ENCODE peak calls at places on chromosomes 12 and 14, in seven cellular contexts. One of them, this sample, is unnamed.

GRCh38 chr12:88113871-88114270 is 28.0 kb downstream of the CEP290 start:
- DNase-seq in GM23248: peak
- DNase-seq in HL-60: no peak
- DNase-seq in effector memory CD4-positive, alpha-beta T cell: no peak
- DNase-seq in Caki2: no peak
- DNase-seq in transverse colon: no peak
- DNase-seq in fibroblast of pulmonary artery: peak
- DNase-seq in this sample: no peak

GRCh38 chr12:101928556-101928955 is 51.2 kb downstream of the DRAM1 start:
- DNase-seq in GM23248: no peak
- DNase-seq in HL-60: no peak
- DNase-seq in effector memory CD4-positive, alpha-beta T cell: no peak
- DNase-seq in Caki2: no peak
- DNase-seq in transverse colon: no peak
- DNase-seq in fibroblast of pulmonary artery: no peak
- DNase-seq in this sample: no peak

GRCh38 chr14:35347323-35348043 is 55.3 kb downstream of the PSMA6 start:
- DNase-seq in GM23248: no peak
- DNase-seq in HL-60: no peak
- DNase-seq in effector memory CD4-positive, alpha-beta T cell: no peak
- DNase-seq in Caki2: no peak
- DNase-seq in transverse colon: peak
- DNase-seq in fibroblast of pulmonary artery: no peak
- DNase-seq in this sample: peak

GRCh38 chr12:92469837-92470236 is 233.0 kb upstream of the PLEKHG7 start:
- DNase-seq in GM23248: peak
- DNase-seq in HL-60: no peak
- DNase-seq in effector memory CD4-positive, alpha-beta T cell: no peak
- DNase-seq in Caki2: no peak
- DNase-seq in transverse colon: no peak
- DNase-seq in fibroblast of pulmonary artery: peak
- DNase-seq in this sample: no peak

GRCh38 chr12:57434517-57435223 is at the start of gene INHBC:
- DNase-seq in GM23248: no peak
- DNase-seq in HL-60: no peak
- DNase-seq in effector memory CD4-positive, alpha-beta T cell: no peak
- DNase-seq in Caki2: no peak
- DNase-seq in transverse colon: no peak
- DNase-seq in fibroblast of pulmonary artery: no peak
- DNase-seq in this sample: no peak

GRCh38 chr14:84657866-84658385 is 872.0 kb upstream of the FLRT2 start:
- DNase-seq in GM23248: no peak
- DNase-seq in HL-60: no peak
- DNase-seq in effector memory CD4-positive, alpha-beta T cell: no peak
- DNase-seq in Caki2: no peak
- DNase-seq in transverse colon: no peak
- DNase-seq in fibroblast of pulmonary artery: no peak
- DNase-seq in this sample: no peak

GRCh38 chr14:104297721-104298401 is 159.5 kb downstream of the KIF26A start:
- DNase-seq in GM23248: no peak
- DNase-seq in HL-60: no peak
- DNase-seq in effector memory CD4-positive, alpha-beta T cell: no peak
- DNase-seq in Caki2: no peak
- DNase-seq in transverse colon: no peak
- DNase-seq in fibroblast of pulmonary artery: no peak
- DNase-seq in this sample: no peak

GRCh38 chr14:99479903-99480855 is 480 bp downstream of the SETD3 start:
- DNase-seq in GM23248: peak
- DNase-seq in HL-60: peak
- DNase-seq in effector memory CD4-positive, alpha-beta T cell: peak
- DNase-seq in Caki2: peak
- DNase-seq in transverse colon: peak
- DNase-seq in fibroblast of pulmonary artery: peak
- DNase-seq in this sample: peak

GRCh38 chr14:100691395-100692025 is 35.2 kb upstream of the DLK1 start:
- DNase-seq in GM23248: no peak
- DNase-seq in HL-60: no peak
- DNase-seq in effector memory CD4-positive, alpha-beta T cell: no peak
- DNase-seq in Caki2: no peak
- DNase-seq in transverse colon: no peak
- DNase-seq in fibroblast of pulmonary artery: no peak
- DNase-seq in this sample: no peak

GRCh38 chr14:36516719-36517241 is 3.3 kb downstream of the NKX2-1 start:
- DNase-seq in GM23248: no peak
- DNase-seq in HL-60: no peak
- DNase-seq in effector memory CD4-positive, alpha-beta T cell: no peak
- DNase-seq in Caki2: no peak
- DNase-seq in transverse colon: no peak
- DNase-seq in fibroblast of pulmonary artery: no peak
- DNase-seq in this sample: no peak

GRCh38 chr12:77354766-77355362 is 289.5 kb upstream of the E2F7 start:
- DNase-seq in GM23248: peak
- DNase-seq in HL-60: no peak
- DNase-seq in effector memory CD4-positive, alpha-beta T cell: no peak
- DNase-seq in Caki2: no peak
- DNase-seq in transverse colon: no peak
- DNase-seq in fibroblast of pulmonary artery: no peak
- DNase-seq in this sample: no peak

GRCh38 chr12:123149088-123149827 is 1.6 kb downstream of the PITPNM2 start:
- DNase-seq in GM23248: peak
- DNase-seq in HL-60: no peak
- DNase-seq in effector memory CD4-positive, alpha-beta T cell: no peak
- DNase-seq in Caki2: no peak
- DNase-seq in transverse colon: no peak
- DNase-seq in fibroblast of pulmonary artery: peak
- DNase-seq in this sample: no peak

GRCh38 chr14:30298266-30298795 is 260.6 kb upstream of the G2E3 start:
- DNase-seq in GM23248: no peak
- DNase-seq in HL-60: no peak
- DNase-seq in effector memory CD4-positive, alpha-beta T cell: no peak
- DNase-seq in Caki2: no peak
- DNase-seq in transverse colon: no peak
- DNase-seq in fibroblast of pulmonary artery: no peak
- DNase-seq in this sample: no peak

GRCh38 chr12:90027889-90028570 is 319.4 kb upstream of the ATP2B1 start:
- DNase-seq in GM23248: peak
- DNase-seq in HL-60: no peak
- DNase-seq in effector memory CD4-positive, alpha-beta T cell: no peak
- DNase-seq in Caki2: no peak
- DNase-seq in transverse colon: no peak
- DNase-seq in fibroblast of pulmonary artery: no peak
- DNase-seq in this sample: no peak

GRCh38 chr12:51977320-51977753 is 25.8 kb downstream of the ACVR1B start:
- DNase-seq in GM23248: peak
- DNase-seq in HL-60: peak
- DNase-seq in effector memory CD4-positive, alpha-beta T cell: no peak
- DNase-seq in Caki2: peak
- DNase-seq in transverse colon: no peak
- DNase-seq in fibroblast of pulmonary artery: peak
- DNase-seq in this sample: no peak

GRCh38 chr14:77491056-77491455 is 7.6 kb downstream of the ISM2 start:
- DNase-seq in GM23248: no peak
- DNase-seq in HL-60: no peak
- DNase-seq in effector memory CD4-positive, alpha-beta T cell: no peak
- DNase-seq in Caki2: no peak
- DNase-seq in transverse colon: no peak
- DNase-seq in fibroblast of pulmonary artery: no peak
- DNase-seq in this sample: no peak

GRCh38 chr14:73709904-73710469 is 4.2 kb downstream of the PNMA1 start:
- DNase-seq in GM23248: no peak
- DNase-seq in HL-60: no peak
- DNase-seq in effector memory CD4-positive, alpha-beta T cell: no peak
- DNase-seq in Caki2: no peak
- DNase-seq in transverse colon: no peak
- DNase-seq in fibroblast of pulmonary artery: no peak
- DNase-seq in this sample: no peak